ENCODE peak calls at places on chromosomes 6 and 20, in five cellular contexts. W, G, T, I and R are unnamed samples.

GRCh38 chr6:129050086-129050485 is 167.1 kb downstream of the LAMA2 start:
- DNase-seq in W (no peak), T (no peak), I (no peak), G (no peak), R (no peak)

GRCh38 chr20:53918949-53919361 is 151.4 kb downstream of the BCAS1 start:
- DNase-seq in T (no peak), G (no peak), I (no peak), W (no peak), R (no peak)

GRCh38 chr20:61797200-61797599 is 268.5 kb downstream of the TAF4 start:
- DNase-seq in I (no peak), T (no peak), G (no peak), W (no peak), R (no peak)

GRCh38 chr6:24223131-24223715 is 97.2 kb downstream of the NRSN1 start:
- DNase-seq in T (no peak), I (no peak), W (no peak), G (no peak), R (no peak)

GRCh38 chr6:168282985-168283685 is 36.4 kb downstream of the DACT2 start:
- DNase-seq in G (no peak), T (no peak), W (no peak), I (no peak), R (no peak)

GRCh38 chr6:139534472-139535115 is 160.1 kb upstream of the CITED2 start:
- DNase-seq in T (peak; percentile 0), I (no peak), G (no peak), W (no peak), R (no peak)

GRCh38 chr6:91669154-91669903 is 1082.5 kb upstream of the MAP3K7 start:
- DNase-seq in I (no peak), G (no peak), W (no peak), T (no peak), R (no peak)

GRCh38 chr6:24658573-24659511 is 7.9 kb downstream of the TDP2 start:
- DNase-seq in I (no peak), T (no peak), G (no peak), W (no peak), R (no peak)